ENCODE peak calls at places on chromosomes 11 and 22, in four cellular contexts. O is mesendoderm, W is IMR-90, C is H9. X is an unnamed sample.
A peak's percentile ranks its signal among the peaks of the same experiment; 100 is the strongest.

GRCh38 chr11:1844221-1845094 is 5.7 kb downstream of the TNNI2 start:
- DNase-seq in W (no peak), O (no peak), C (no peak), X (no peak)

GRCh38 chr11:72338741-72339140 is 94.8 kb upstream of the PHOX2A start:
- DNase-seq in C (no peak), O (no peak), W (peak; percentile 18), X (no peak)

GRCh38 chr22:17167486-17167885 is 8.4 kb upstream of the HDHD5 start:
- DNase-seq in C (no peak), W (no peak), O (no peak), X (no peak)

GRCh38 chr11:73295259-73295995 is 12.6 kb upstream of the ARHGEF17 start:
- DNase-seq in O (peak; percentile 89), C (peak; percentile 84), W (peak; percentile 91), X (no peak)

GRCh38 chr22:45154383-45154782 is 9.3 kb upstream of the NUP50 start:
- DNase-seq in W (peak; percentile 67), O (no peak), C (no peak), X (no peak)

GRCh38 chr11:2482199-2482598 is 37.4 kb downstream of the KCNQ1 start:
- DNase-seq in W (no peak), C (no peak), O (no peak), X (no peak)

GRCh38 chr22:36253523-36254490 is 874 bp downstream of the APOL1 start:
- DNase-seq in W (no peak), O (no peak), C (peak; percentile 9), X (no peak)

GRCh38 chr22:45397806-45398205 is 15.6 kb downstream of the SMC1B start:
- DNase-seq in W (no peak), O (peak; percentile 20), C (peak; percentile 54), X (no peak)

GRCh38 chr11:126317681-126318641 is 14.1 kb downstream of the DCPS start:
- DNase-seq in C (no peak), W (peak; percentile 83), O (no peak), X (no peak)

GRCh38 chr22:50490531-50491308 is 4.1 kb downstream of the MIOX start:
- DNase-seq in W (no peak), C (no peak), O (no peak), X (no peak)

GRCh38 chr11:69297926-69298777 is 4.2 kb downstream of the MYEOV start:
- DNase-seq in O (peak; percentile 41), W (peak; percentile 82), C (no peak), X (no peak)

GRCh38 chr22:19473578-19473977 is 5.4 kb downstream of the UFD1 start:
- DNase-seq in W (no peak), C (no peak), O (no peak), X (no peak)

GRCh38 chr11:76419896-76420295 is 24.9 kb upstream of the EMSY start:
- DNase-seq in W (no peak), C (peak; percentile 46), O (peak; percentile 56), X (no peak)

GRCh38 chr11:61955031-61955415 is 4.9 kb downstream of the BEST1 start:
- DNase-seq in C (peak; percentile 80), W (peak; percentile 87), O (peak; percentile 89), X (no peak)

GRCh38 chr11:1163911-1164735 is 6.4 kb downstream of the MUC5AC start:
- DNase-seq in C (no peak), W (no peak), O (no peak), X (no peak)

GRCh38 chr11:45885274-45885920 is at the start of gene MAPK8IP1:
- DNase-seq in O (peak; percentile 72), C (peak; percentile 75), W (no peak), X (peak; percentile 82)

GRCh38 chr22:38056969-38057841 is at the start of gene PICK1:
- DNase-seq in W (peak; percentile 91), O (peak; percentile 97), C (peak; percentile 94), X (peak; percentile 63)

GRCh38 chr11:59944761-59945160 is 6.5 kb downstream of the OOSP1 start:
- DNase-seq in W (no peak), C (no peak), O (no peak), X (no peak)

GRCh38 chr11:17153759-17154158 is 54.0 kb downstream of the PIK3C2A start:
- DNase-seq in C (no peak), W (no peak), O (no peak), X (no peak)

GRCh38 chr11:117876341-117877119 is at the start of gene FXYD6:
- DNase-seq in W (no peak), C (peak; percentile 76), O (peak; percentile 84), X (peak; percentile 78)

GRCh38 chr11:19713221-19714092 is 820 bp downstream of the NAV2 start:
- DNase-seq in W (no peak), C (peak; percentile 33), O (peak; percentile 45), X (no peak)

GRCh38 chr11:101030015-101030414 is 99.6 kb downstream of the PGR start:
- DNase-seq in W (no peak), C (no peak), O (no peak), X (no peak)

GRCh38 chr22:39712938-39713525 is 142.5 kb downstream of the CACNA1I start:
- DNase-seq in W (no peak), O (no peak), C (no peak), X (no peak)

GRCh38 chr22:19821523-19822300 is 33.0 kb downstream of the GNB1L start:
- DNase-seq in C (peak; percentile 24), O (no peak), W (no peak), X (peak; percentile 47)

GRCh38 chr11:96154802-96155520 is 188.0 kb downstream of the MAML2 start:
- DNase-seq in O (peak; percentile 32), C (no peak), W (peak; percentile 80), X (no peak)

GRCh38 chr11:28760676-28761390 is 652.6 kb downstream of the METTL15 start:
- DNase-seq in W (peak; percentile 27), C (no peak), O (peak; percentile 19), X (no peak)

GRCh38 chr11:130737866-130738431 is 178.3 kb downstream of the SNX19 start:
- DNase-seq in O (no peak), W (peak; percentile 89), C (no peak), X (no peak)

GRCh38 chr22:21641417-21641794 is 696 bp upstream of the SDF2L1 start:
- DNase-seq in W (peak; percentile 55), C (peak; percentile 60), O (peak; percentile 83), X (no peak)

GRCh38 chr11:115501895-115502589 is 2.2 kb downstream of the CADM1 start:
- DNase-seq in W (peak; percentile 21), C (no peak), O (peak; percentile 38), X (no peak)

GRCh38 chr22:39967103-39967829 is 7.1 kb downstream of the TMA7B start:
- DNase-seq in O (no peak), W (peak; percentile 45), C (no peak), X (no peak)

GRCh38 chr11:72759468-72759867 is 7.3 kb upstream of the ARAP1 start:
- DNase-seq in W (no peak), C (no peak), O (no peak), X (no peak)

GRCh38 chr22:39900306-39901227 is at the start of gene GRAP2:
- DNase-seq in C (no peak), O (no peak), W (no peak), X (no peak)

GRCh38 chr22:40654522-40655167 is 18.1 kb upstream of the MRTFA start:
- DNase-seq in C (peak; percentile 42), W (peak; percentile 83), O (peak; percentile 52), X (no peak)

GRCh38 chr22:23060612-23061400 is 9.5 kb upstream of the GNAZ start:
- DNase-seq in W (no peak), C (no peak), O (no peak), X (no peak)

GRCh38 chr11:111788051-111788450 is 21.9 kb upstream of the PPP2R1B start:
- DNase-seq in C (no peak), W (no peak), O (no peak), X (no peak)
- H3K23ac ChIP-seq in C (no peak overlapping the region), W (no peak overlapping the region), O (no peak overlapping the region), X (no peak overlapping the region)

DNA sequence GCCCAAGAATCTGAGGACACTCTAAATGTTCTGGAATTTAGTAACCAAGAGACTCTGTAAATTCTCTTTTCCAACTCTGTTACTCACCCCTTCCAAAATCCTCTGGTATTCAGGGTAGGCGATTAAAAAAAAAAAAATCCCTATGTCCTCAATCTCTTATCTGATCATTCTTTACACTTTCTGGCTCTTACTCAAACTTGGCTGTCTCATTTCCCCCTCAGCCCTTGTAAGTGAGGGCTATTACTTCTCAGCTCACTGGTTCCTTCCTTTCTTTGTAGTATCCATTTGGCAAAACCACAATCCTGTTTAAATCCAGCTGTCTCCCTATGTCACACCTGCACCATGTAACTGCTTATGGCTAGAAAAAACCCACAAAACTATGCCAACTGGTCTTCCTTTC is 12.7 kb upstream of the MSANTD2 start:
- DNase-seq in W (no peak), C (no peak), O (no peak), X (no peak)
- H3K56ac ChIP-seq in W (no peak overlapping the region), C (no peak overlapping the region), O (no peak overlapping the region), X (no peak overlapping the region)

GRCh38 chr22:29722151-29722550 is 2.3 kb downstream of the CABP7 start:
- DNase-seq in O (no peak), C (no peak), W (no peak), X (no peak)
- H3K23ac ChIP-seq in O (no peak overlapping the region), C (no peak overlapping the region), W (no peak overlapping the region), X (no peak overlapping the region)

DNA sequence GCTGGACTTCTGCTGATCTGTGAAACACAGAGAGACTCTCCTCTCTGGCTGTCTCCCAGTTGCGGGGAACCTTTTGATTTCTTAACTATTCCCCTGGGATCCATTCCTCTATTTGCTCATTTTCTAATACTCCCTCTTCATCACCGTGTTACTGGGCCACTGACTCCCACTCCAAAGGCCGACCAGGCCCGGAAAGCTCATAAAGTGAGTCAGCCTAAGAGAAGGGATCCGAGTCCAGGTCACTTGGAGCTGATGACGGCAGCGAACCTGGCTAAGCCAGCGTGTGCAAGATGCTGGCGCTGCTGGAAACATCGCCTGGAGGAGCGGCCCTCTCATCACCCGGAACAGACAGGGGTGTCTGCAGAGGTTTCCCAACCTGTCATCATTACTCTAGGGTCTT is 112.8 kb downstream of the FBXO7 start:
- DNase-seq in C (no peak), W (no peak), O (no peak), X (no peak)
- H3K56ac ChIP-seq in C (no peak overlapping the region), W (no peak overlapping the region), O (no peak overlapping the region), X (no peak overlapping the region)

GRCh38 chr11:4190519-4190918 is 95.9 kb downstream of the RRM1 start:
- DNase-seq in O (no peak), W (no peak), C (no peak), X (no peak)
- H3K23ac ChIP-seq in O (no peak overlapping the region), W (no peak overlapping the region), C (no peak overlapping the region), X (no peak overlapping the region)

DNA sequence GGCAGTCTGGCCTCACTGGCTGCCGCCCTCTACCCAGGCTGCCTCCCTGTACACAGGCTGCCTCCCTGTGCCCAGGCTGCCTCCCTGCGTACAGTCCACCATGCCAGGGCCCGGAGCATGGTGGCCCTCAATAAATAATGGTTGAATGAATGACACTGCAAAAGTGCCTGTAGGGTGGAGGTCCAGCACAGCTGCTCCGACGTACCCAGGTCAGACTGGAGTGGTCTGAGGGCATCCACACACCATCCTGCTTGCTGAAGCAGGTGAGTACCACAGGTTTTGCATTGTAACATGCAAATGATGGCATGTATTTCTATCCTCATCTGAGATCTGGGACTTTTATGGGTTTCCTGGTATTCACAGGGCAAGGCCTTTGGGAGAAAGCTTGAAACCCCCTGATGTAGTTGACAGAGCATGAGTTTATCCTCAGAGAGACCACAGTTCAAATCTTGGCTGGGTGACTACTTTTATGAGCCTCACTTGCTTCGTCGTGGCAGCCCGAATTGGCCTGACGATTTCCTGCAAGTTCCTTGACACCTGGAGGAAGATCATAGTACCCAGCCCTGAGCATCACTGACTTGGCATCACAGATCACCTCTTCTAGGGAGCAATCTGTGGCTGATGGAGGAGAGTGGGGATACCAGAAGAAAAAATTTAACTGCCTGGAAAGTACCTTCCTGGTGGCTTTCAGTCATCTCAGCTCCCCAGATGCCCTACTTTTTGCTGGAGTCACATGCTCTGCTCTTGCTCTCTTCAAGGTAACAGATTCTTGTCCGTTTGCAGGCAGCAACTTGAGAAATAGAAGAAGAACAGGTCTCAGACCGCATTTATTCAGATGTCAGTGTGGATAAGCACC is 16.0 kb upstream of the CYB5R3 start:
- DNase-seq in W (no peak), C (no peak), O (no peak), X (no peak)
- H3K56ac ChIP-seq in W (no peak overlapping the region), C (no peak overlapping the region), O (no peak overlapping the region), X (no peak overlapping the region)

X was measured in H1.